ENCODE peak calls at places on chromosomes 5 and 9, in nine cellular contexts. A, L, Q, B, T, F, P, G and C are unnamed samples.
A peak's percentile ranks its signal among the peaks of the same experiment; 100 is the strongest.

GRCh38 chr5:79931409-79931808 is 59.7 kb downstream of the MTX3 start:
- DNase-seq in T (no peak), A (no peak), F (no peak), L (no peak), P (no peak), B (no peak), G (no peak), Q (no peak), C (no peak)

GRCh38 chr9:87336914-87337333 is 160.7 kb upstream of the DAPK1 start:
- DNase-seq in F (peak; percentile 61), L (no peak), Q (no peak), P (peak; percentile 79), A (no peak), G (no peak), T (peak; percentile 38), B (no peak), C (no peak)

GRCh38 chr5:56314536-56314935 is 81.4 kb upstream of the ANKRD55 start:
- DNase-seq in Q (no peak), L (no peak), P (no peak), F (no peak), B (peak; percentile 17), A (no peak), T (no peak), G (no peak), C (no peak)

GRCh38 chr5:77256406-77256805 is 45.9 kb downstream of the PDE8B start:
- DNase-seq in L (no peak), B (no peak), T (no peak), A (no peak), P (no peak), Q (no peak), F (no peak), G (no peak), C (no peak)

GRCh38 chr5:117893211-117893610 is 1095.1 kb downstream of the DTWD2 start:
- DNase-seq in B (no peak), G (no peak), T (no peak), Q (no peak), A (no peak), L (no peak), P (no peak), F (no peak), C (no peak)

GRCh38 chr5:151620463-151620844 is 29.3 kb upstream of the FAT2 start:
- DNase-seq in L (no peak), G (no peak), P (no peak), T (no peak), F (no peak), B (no peak), A (no peak), Q (no peak), C (no peak)

GRCh38 chr5:65753189-65753588 is 31.2 kb downstream of the NLN start:
- DNase-seq in G (no peak), P (no peak), F (no peak), L (no peak), Q (no peak), A (no peak), T (no peak), B (no peak), C (no peak)

GRCh38 chr5:21773456-21773855 is 1079.7 kb downstream of the CDH12 start:
- DNase-seq in L (no peak), G (no peak), F (no peak), A (no peak), Q (no peak), T (no peak), P (no peak), B (no peak), C (no peak)

GRCh38 chr5:150125334-150125733 is 30.3 kb downstream of the PDGFRB start:
- DNase-seq in B (no peak), Q (no peak), L (no peak), G (no peak), A (peak; percentile 34), P (no peak), F (no peak), T (no peak), C (no peak)

GRCh38 chr5:93192107-93192506 is 388.9 kb downstream of the NR2F1-AS1 start:
- DNase-seq in Q (no peak), T (peak; percentile 78), F (peak; percentile 77), A (no peak), G (no peak), P (peak; percentile 95), L (no peak), B (no peak), C (no peak)

GRCh38 chr9:117494401-117495130 is 79.7 kb upstream of the ASTN2 start:
- DNase-seq in L (no peak), Q (no peak), F (no peak), B (no peak), A (no peak), T (no peak), G (no peak), P (no peak), C (no peak)

GRCh38 chr5:142360607-142361120 is 35.8 kb upstream of the SPRY4 start:
- DNase-seq in T (no peak), Q (no peak), P (peak; percentile 71), L (no peak), G (no peak), A (peak; percentile 68), F (peak; percentile 48), B (no peak), C (no peak)

GRCh38 chr5:138824924-138825863 is 49.9 kb downstream of the LRRTM2 start:
- DNase-seq in A (no peak), G (no peak), P (peak; percentile 39), L (no peak), B (no peak), F (peak; percentile 50), Q (no peak), T (no peak), C (no peak)

GRCh38 chr5:623531-623930 is 11.4 kb downstream of the CEP72 start:
- DNase-seq in F (no peak), G (peak; percentile 68), P (no peak), L (no peak), T (no peak), A (no peak), B (no peak), Q (no peak), C (no peak)

GRCh38 chr5:17400724-17401508 is 97.1 kb upstream of the TAF11L2 start:
- DNase-seq in P (no peak), T (no peak), A (no peak), B (no peak), L (no peak), Q (no peak), F (no peak), G (no peak), C (peak; percentile 44)

GRCh38 chr9:113511047-113511521 is 47.6 kb downstream of the RGS3 start:
- DNase-seq in F (no peak), T (no peak), A (peak; percentile 91), P (no peak), Q (no peak), G (no peak), L (no peak), B (peak; percentile 73), C (no peak)

GRCh38 chr5:136115183-136115865 is 17.3 kb upstream of the SMAD5 start:
- DNase-seq in A (no peak), T (no peak), F (no peak), P (no peak), L (no peak), Q (no peak), G (no peak), B (no peak), C (no peak)
- H3K27ac ChIP-seq in A (no peak overlapping the region), T (no peak overlapping the region), F (no peak overlapping the region), P (no peak overlapping the region), L (peak overlapping the region; percentile 39), Q (no peak overlapping the region), G (peak overlapping the region; percentile 27), B (no peak overlapping the region), C (no peak overlapping the region)

DNA sequence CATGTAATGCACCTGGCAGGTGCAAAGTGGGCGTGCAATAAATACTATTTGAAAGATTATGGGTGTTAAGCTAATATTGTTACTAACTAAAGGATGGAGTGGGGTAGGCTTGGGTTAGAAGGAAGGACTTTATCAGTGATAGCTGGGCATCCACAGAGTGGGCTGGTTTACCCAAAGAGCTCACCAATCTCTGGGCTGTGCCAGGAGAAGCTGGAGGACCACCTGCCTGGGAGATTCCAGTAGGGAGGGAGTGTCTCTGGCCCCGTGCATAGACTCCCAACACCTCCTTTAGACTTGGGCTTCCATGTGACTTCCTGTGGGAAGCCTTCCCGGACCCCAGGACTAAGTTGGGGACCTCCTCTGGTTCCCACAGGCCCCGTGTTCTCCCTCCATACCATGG is 5.6 kb upstream of the URM1 start:
- DNase-seq in T (no peak), A (no peak), Q (no peak), P (no peak), L (no peak), B (no peak), F (no peak), G (no peak), C (no peak)
- H3K27ac ChIP-seq in T (no peak overlapping the region), A (no peak overlapping the region), Q (no peak overlapping the region), P (no peak overlapping the region), L (peak overlapping the region; percentile 79), B (peak overlapping the region; percentile 82), F (peak overlapping the region; percentile 67), G (no peak overlapping the region), C (peak overlapping the region; percentile 71)

DNA sequence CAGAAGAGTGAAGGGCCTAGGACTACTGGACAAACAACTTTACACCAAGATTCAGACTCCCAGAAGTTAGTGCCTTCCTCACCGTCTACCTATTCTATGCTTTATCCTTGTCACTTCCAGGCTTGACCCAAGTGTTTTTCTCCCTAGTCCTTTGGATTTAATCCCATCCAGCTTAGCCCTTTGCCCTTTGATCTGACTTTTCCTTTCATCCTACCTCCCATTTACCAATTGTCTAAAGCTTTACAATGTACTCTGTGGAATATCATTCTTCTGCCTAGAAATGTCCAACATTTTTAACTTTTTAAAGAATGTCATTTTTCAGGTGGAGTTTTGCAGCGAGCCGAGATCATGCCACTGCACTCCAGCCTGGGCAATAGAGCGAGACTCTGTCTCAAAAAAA is 292.1 kb downstream of the EPB41L4A start:
- DNase-seq in A (no peak), F (no peak), P (no peak), Q (no peak), L (no peak), B (no peak), G (no peak), T (no peak), C (no peak)
- H3K27ac ChIP-seq in A (no peak overlapping the region), F (no peak overlapping the region), P (no peak overlapping the region), Q (no peak overlapping the region), L (no peak overlapping the region), B (no peak overlapping the region), G (no peak overlapping the region), T (no peak overlapping the region), C (no peak overlapping the region)

GRCh38 chr9:18678846-18679245 is 204.9 kb downstream of the ADAMTSL1 start:
- DNase-seq in T (no peak), L (no peak), B (no peak), F (no peak), Q (no peak), A (no peak), P (no peak), G (no peak), C (no peak)

GRCh38 chr9:18684608-18685317 is 210.8 kb downstream of the ADAMTSL1 start:
- DNase-seq in F (no peak), G (no peak), L (no peak), Q (no peak), T (no peak), P (no peak), A (peak; percentile 69), B (no peak), C (no peak)

GRCh38 chr9:18688581-18688980 is 214.6 kb downstream of the ADAMTSL1 start:
- DNase-seq in G (no peak), P (peak; percentile 74), F (peak; percentile 30), B (no peak), Q (no peak), L (no peak), A (no peak), T (no peak), C (no peak)

GRCh38 chr9:18683312-18683711 is 209.4 kb downstream of the ADAMTSL1 start:
- DNase-seq in L (no peak), G (no peak), Q (no peak), P (no peak), A (no peak), F (no peak), B (no peak), T (no peak), C (no peak)

GRCh38 chr9:18682907-18683306 is 209.0 kb downstream of the ADAMTSL1 start:
- DNase-seq in F (no peak), B (no peak), Q (no peak), G (no peak), A (no peak), T (no peak), P (no peak), L (no peak), C (no peak)
- H3K27ac ChIP-seq in F (no peak overlapping the region), B (no peak overlapping the region), Q (no peak overlapping the region), G (no peak overlapping the region), A (no peak overlapping the region), T (no peak overlapping the region), P (no peak overlapping the region), L (no peak overlapping the region), C (no peak overlapping the region)